ENCODE peak calls at places on chromosomes 7 and 10, in seven cellular contexts. One of them, this sample, is unnamed.

GRCh38 chr7:90238017-90238416 is 7.0 kb upstream of the CFAP69 start:
- DNase-seq in lower lobe of right lung: no peak
- DNase-seq in GM12865: no peak
- DNase-seq in AG10803: no peak
- DNase-seq in GM12878: no peak
- DNase-seq in astrocyte of the spinal cord: no peak
- DNase-seq in OCI-LY7: no peak
- DNase-seq in this sample: no peak

GRCh38 chr10:13555884-13556529 is 27.2 kb upstream of the BEND7 start:
- DNase-seq in lower lobe of right lung: no peak
- DNase-seq in GM12865: no peak
- DNase-seq in AG10803: no peak
- DNase-seq in GM12878: no peak
- DNase-seq in astrocyte of the spinal cord: no peak
- DNase-seq in OCI-LY7: no peak
- DNase-seq in this sample: no peak

GRCh38 chr10:35908451-35908850 is 266.4 kb upstream of the FZD8 start:
- DNase-seq in lower lobe of right lung: no peak
- DNase-seq in GM12865: no peak
- DNase-seq in AG10803: no peak
- DNase-seq in GM12878: no peak
- DNase-seq in astrocyte of the spinal cord: no peak
- DNase-seq in OCI-LY7: no peak
- DNase-seq in this sample: no peak

GRCh38 chr7:22565315-22565811 is 65.4 kb upstream of the STEAP1B start:
- DNase-seq in lower lobe of right lung: no peak
- DNase-seq in GM12865: peak
- DNase-seq in AG10803: peak
- DNase-seq in GM12878: peak
- DNase-seq in astrocyte of the spinal cord: peak
- DNase-seq in OCI-LY7: peak
- DNase-seq in this sample: no peak

GRCh38 chr10:120818301-120818700 is 32.9 kb upstream of the WDR11 start:
- DNase-seq in lower lobe of right lung: no peak
- DNase-seq in GM12865: no peak
- DNase-seq in AG10803: no peak
- DNase-seq in GM12878: no peak
- DNase-seq in astrocyte of the spinal cord: no peak
- DNase-seq in OCI-LY7: no peak
- DNase-seq in this sample: no peak

GRCh38 chr7:157875230-157876179 is 538.7 kb downstream of the DNAJB6 start:
- DNase-seq in lower lobe of right lung: no peak
- DNase-seq in GM12865: no peak
- DNase-seq in AG10803: no peak
- DNase-seq in GM12878: no peak
- DNase-seq in astrocyte of the spinal cord: no peak
- DNase-seq in OCI-LY7: peak
- DNase-seq in this sample: no peak

GRCh38 chr10:45235823-45236222 is 79.6 kb downstream of the OR13A1 start:
- DNase-seq in lower lobe of right lung: no peak
- DNase-seq in GM12865: no peak
- DNase-seq in AG10803: no peak
- DNase-seq in GM12878: no peak
- DNase-seq in astrocyte of the spinal cord: peak
- DNase-seq in OCI-LY7: no peak
- DNase-seq in this sample: no peak

GRCh38 chr7:90625051-90625450 is 28.9 kb downstream of the CDK14 start:
- DNase-seq in lower lobe of right lung: no peak
- DNase-seq in GM12865: no peak
- DNase-seq in AG10803: no peak
- DNase-seq in GM12878: no peak
- DNase-seq in astrocyte of the spinal cord: peak
- DNase-seq in OCI-LY7: no peak
- DNase-seq in this sample: no peak

GRCh38 chr10:13346280-13346819 is 1.7 kb downstream of the SEPHS1 start:
- DNase-seq in lower lobe of right lung: no peak
- DNase-seq in GM12865: no peak
- DNase-seq in AG10803: peak
- DNase-seq in GM12878: no peak
- DNase-seq in astrocyte of the spinal cord: peak
- DNase-seq in OCI-LY7: no peak
- DNase-seq in this sample: no peak

GRCh38 chr10:60123668-60124067 is 217.3 kb upstream of the CCDC6 start:
- DNase-seq in lower lobe of right lung: no peak
- DNase-seq in GM12865: no peak
- DNase-seq in AG10803: no peak
- DNase-seq in GM12878: no peak
- DNase-seq in astrocyte of the spinal cord: peak
- DNase-seq in OCI-LY7: no peak
- DNase-seq in this sample: no peak

GRCh38 chr10:123027861-123028260 is 19.1 kb downstream of the ACADSB start:
- DNase-seq in lower lobe of right lung: no peak
- DNase-seq in GM12865: no peak
- DNase-seq in AG10803: peak
- DNase-seq in GM12878: no peak
- DNase-seq in astrocyte of the spinal cord: peak
- DNase-seq in OCI-LY7: no peak
- DNase-seq in this sample: no peak

GRCh38 chr10:103646304-103646703 is 152.8 kb downstream of the NEURL1 start:
- DNase-seq in lower lobe of right lung: no peak
- DNase-seq in GM12865: no peak
- DNase-seq in AG10803: no peak
- DNase-seq in GM12878: no peak
- DNase-seq in astrocyte of the spinal cord: no peak
- DNase-seq in OCI-LY7: no peak
- DNase-seq in this sample: no peak

GRCh38 chr7:150359007-150359917 is 9.4 kb upstream of the REPIN1 start:
- DNase-seq in lower lobe of right lung: no peak
- DNase-seq in GM12865: no peak
- DNase-seq in AG10803: no peak
- DNase-seq in GM12878: no peak
- DNase-seq in astrocyte of the spinal cord: no peak
- DNase-seq in OCI-LY7: no peak
- DNase-seq in this sample: no peak

GRCh38 chr10:101875068-101875688 is 31.6 kb upstream of the KCNIP2 start:
- DNase-seq in lower lobe of right lung: no peak
- DNase-seq in GM12865: no peak
- DNase-seq in AG10803: no peak
- DNase-seq in GM12878: no peak
- DNase-seq in astrocyte of the spinal cord: no peak
- DNase-seq in OCI-LY7: no peak
- DNase-seq in this sample: no peak

GRCh38 chr10:67476201-67476600 is 219.8 kb downstream of the CTNNA3 start:
- DNase-seq in lower lobe of right lung: no peak
- DNase-seq in GM12865: no peak
- DNase-seq in AG10803: no peak
- DNase-seq in GM12878: no peak
- DNase-seq in astrocyte of the spinal cord: no peak
- DNase-seq in OCI-LY7: no peak
- DNase-seq in this sample: no peak

GRCh38 chr7:117472335-117472734 is 7.5 kb upstream of the CFTR start:
- DNase-seq in lower lobe of right lung: no peak
- DNase-seq in GM12865: no peak
- DNase-seq in AG10803: no peak
- DNase-seq in GM12878: no peak
- DNase-seq in astrocyte of the spinal cord: no peak
- DNase-seq in OCI-LY7: no peak
- DNase-seq in this sample: no peak

GRCh38 chr10:131946321-131946751 is 35.4 kb downstream of the BNIP3 start:
- DNase-seq in lower lobe of right lung: no peak
- DNase-seq in GM12865: no peak
- DNase-seq in AG10803: peak
- DNase-seq in GM12878: no peak
- DNase-seq in astrocyte of the spinal cord: peak
- DNase-seq in OCI-LY7: no peak
- DNase-seq in this sample: no peak

GRCh38 chr7:44057849-44058758 is 7.3 kb downstream of the PGAM2 start:
- DNase-seq in lower lobe of right lung: no peak
- DNase-seq in GM12865: no peak
- DNase-seq in AG10803: no peak
- DNase-seq in GM12878: no peak
- DNase-seq in astrocyte of the spinal cord: no peak
- DNase-seq in OCI-LY7: peak
- DNase-seq in this sample: no peak

GRCh38 chr7:149427096-149427680 is 33.7 kb downstream of the ZNF777 start:
- DNase-seq in lower lobe of right lung: no peak
- DNase-seq in GM12865: no peak
- DNase-seq in AG10803: peak
- DNase-seq in GM12878: no peak
- DNase-seq in astrocyte of the spinal cord: no peak
- DNase-seq in OCI-LY7: no peak
- DNase-seq in this sample: no peak

GRCh38 chr10:22693371-22693784 is 21.0 kb downstream of the PIP4K2A start:
- DNase-seq in lower lobe of right lung: no peak
- DNase-seq in GM12865: peak
- DNase-seq in AG10803: peak
- DNase-seq in GM12878: no peak
- DNase-seq in astrocyte of the spinal cord: peak
- DNase-seq in OCI-LY7: no peak
- DNase-seq in this sample: no peak

GRCh38 chr10:114367676-114368391 is 36.5 kb downstream of the AFAP1L2 start:
- DNase-seq in lower lobe of right lung: no peak
- DNase-seq in GM12865: no peak
- DNase-seq in AG10803: no peak
- DNase-seq in GM12878: no peak
- DNase-seq in astrocyte of the spinal cord: peak
- DNase-seq in OCI-LY7: no peak
- DNase-seq in this sample: no peak

GRCh38 chr7:148042935-148043334 is 547.6 kb upstream of the C7orf33 start:
- DNase-seq in lower lobe of right lung: no peak
- DNase-seq in GM12865: no peak
- DNase-seq in AG10803: no peak
- DNase-seq in GM12878: no peak
- DNase-seq in astrocyte of the spinal cord: no peak
- DNase-seq in OCI-LY7: no peak
- DNase-seq in this sample: no peak

GRCh38 chr10:12180221-12180974 is 15.3 kb downstream of the NUDT5 start:
- DNase-seq in lower lobe of right lung: no peak
- DNase-seq in GM12865: no peak
- DNase-seq in AG10803: no peak
- DNase-seq in GM12878: no peak
- DNase-seq in astrocyte of the spinal cord: no peak
- DNase-seq in OCI-LY7: no peak
- DNase-seq in this sample: no peak
- TF ChIP-seq CTCF in lower lobe of right lung: no peak
- TF ChIP-seq CTCF in GM12865: no peak
- TF ChIP-seq CTCF in AG10803: no peak
- TF ChIP-seq CTCF in GM12878: no peak
- TF ChIP-seq CTCF in astrocyte of the spinal cord: no peak
- TF ChIP-seq CTCF in OCI-LY7: no peak
- TF ChIP-seq CTCF in this sample: no peak

GRCh38 chr7:52764502-52765169 is 270.8 kb upstream of the POM121L12 start:
- DNase-seq in lower lobe of right lung: no peak
- DNase-seq in GM12865: no peak
- DNase-seq in AG10803: no peak
- DNase-seq in GM12878: no peak
- DNase-seq in astrocyte of the spinal cord: peak
- DNase-seq in OCI-LY7: no peak
- DNase-seq in this sample: no peak
- TF ChIP-seq CTCF in lower lobe of right lung: no peak
- TF ChIP-seq CTCF in GM12865: no peak
- TF ChIP-seq CTCF in AG10803: no peak
- TF ChIP-seq CTCF in GM12878: no peak
- TF ChIP-seq CTCF in astrocyte of the spinal cord: no peak
- TF ChIP-seq CTCF in OCI-LY7: no peak
- TF ChIP-seq CTCF in this sample: no peak

DNA sequence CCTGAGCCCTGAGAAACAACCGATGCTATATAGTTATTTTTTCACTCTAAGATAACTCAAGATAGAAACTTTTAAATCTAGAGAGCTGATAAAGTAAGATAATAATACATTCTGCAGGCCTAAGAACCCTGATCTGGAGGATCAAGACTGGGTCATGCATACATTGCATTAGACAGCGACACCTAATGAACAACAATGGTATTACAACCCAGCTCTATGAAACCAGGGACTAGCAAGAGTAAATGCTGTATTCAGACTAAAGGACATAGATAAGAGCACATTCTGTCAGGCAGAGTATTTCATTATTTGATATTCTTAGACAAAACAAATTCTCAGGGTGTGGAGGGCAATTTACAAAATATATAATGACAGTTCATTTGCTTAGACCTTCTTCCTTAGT is 148.6 kb downstream of the GRK5 start:
- DNase-seq in lower lobe of right lung: no peak
- DNase-seq in GM12865: no peak
- DNase-seq in AG10803: no peak
- DNase-seq in GM12878: no peak
- DNase-seq in astrocyte of the spinal cord: no peak
- DNase-seq in OCI-LY7: peak
- DNase-seq in this sample: no peak
- TF ChIP-seq CTCF in lower lobe of right lung: peak
- TF ChIP-seq CTCF in GM12865: peak
- TF ChIP-seq CTCF in AG10803: peak
- TF ChIP-seq CTCF in GM12878: peak
- TF ChIP-seq CTCF in astrocyte of the spinal cord: peak
- TF ChIP-seq CTCF in OCI-LY7: peak
- TF ChIP-seq CTCF in this sample: peak

DNA sequence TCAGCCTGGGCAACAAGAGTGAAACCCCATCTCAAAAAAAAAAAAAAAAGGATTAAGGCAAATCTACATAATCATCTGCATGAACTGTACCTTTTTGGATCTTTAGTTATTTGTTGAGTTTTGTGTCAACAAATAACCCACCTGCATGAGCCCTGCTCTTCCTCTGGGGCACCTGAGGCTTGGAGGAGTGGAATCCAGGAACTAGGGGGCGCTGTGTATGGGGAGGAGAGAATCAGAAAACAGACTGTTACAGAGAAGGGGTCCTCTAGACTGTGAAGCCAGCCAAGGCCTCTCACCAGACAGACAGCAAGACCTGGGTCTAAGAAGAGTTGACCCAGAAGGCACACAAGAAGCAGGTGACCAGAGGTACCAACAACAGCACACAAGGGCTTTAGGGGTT is 682.8 kb upstream of the NRP1 start:
- DNase-seq in lower lobe of right lung: no peak
- DNase-seq in GM12865: no peak
- DNase-seq in AG10803: no peak
- DNase-seq in GM12878: no peak
- DNase-seq in astrocyte of the spinal cord: no peak
- DNase-seq in OCI-LY7: no peak
- DNase-seq in this sample: no peak
- TF ChIP-seq CTCF in lower lobe of right lung: no peak
- TF ChIP-seq CTCF in GM12865: no peak
- TF ChIP-seq CTCF in AG10803: no peak
- TF ChIP-seq CTCF in GM12878: no peak
- TF ChIP-seq CTCF in astrocyte of the spinal cord: no peak
- TF ChIP-seq CTCF in OCI-LY7: peak
- TF ChIP-seq CTCF in this sample: peak

DNA sequence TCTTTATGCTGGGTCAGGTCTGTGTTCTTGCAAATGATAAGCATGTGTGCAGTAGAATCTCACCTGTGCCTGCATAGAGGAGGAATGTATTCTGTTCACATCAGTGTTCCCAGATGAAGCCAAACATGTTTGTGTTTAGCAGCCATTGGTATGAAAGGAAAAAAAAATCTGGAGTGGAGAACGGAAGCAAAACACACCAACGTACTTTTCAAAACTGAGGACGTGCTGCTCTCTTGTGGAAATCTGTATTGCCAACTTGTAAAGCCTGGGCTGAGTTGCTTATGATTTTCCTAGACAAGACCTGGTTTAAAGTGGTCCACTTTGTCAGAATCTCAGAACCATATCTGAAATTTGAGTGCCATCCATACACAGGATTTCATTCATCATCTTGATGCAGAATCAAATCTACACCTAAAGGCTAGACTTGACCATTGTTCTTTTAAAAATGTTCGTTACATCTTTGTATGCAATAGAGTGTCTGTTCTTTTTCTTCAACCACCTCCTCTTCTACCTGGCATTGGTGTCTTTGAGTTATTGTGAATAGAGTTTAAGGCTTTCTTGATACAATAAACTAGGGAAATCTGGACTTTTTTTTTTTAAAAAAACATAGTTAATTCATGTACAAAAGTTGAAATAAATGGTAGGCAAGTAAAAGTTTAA is 367.7 kb downstream of the PHF14 start:
- DNase-seq in lower lobe of right lung: no peak
- DNase-seq in GM12865: peak
- DNase-seq in AG10803: peak
- DNase-seq in GM12878: no peak
- DNase-seq in astrocyte of the spinal cord: peak
- DNase-seq in OCI-LY7: no peak
- DNase-seq in this sample: peak
- TF ChIP-seq CTCF in lower lobe of right lung: no peak
- TF ChIP-seq CTCF in GM12865: peak
- TF ChIP-seq CTCF in AG10803: peak
- TF ChIP-seq CTCF in GM12878: no peak
- TF ChIP-seq CTCF in astrocyte of the spinal cord: peak
- TF ChIP-seq CTCF in OCI-LY7: peak
- TF ChIP-seq CTCF in this sample: peak

This sample was measured in endothelial cell.